ENCODE peak calls at places on chromosomes 12 and 14, in eight cellular contexts. S is endothelial cell of umbilical vein; M is hepatocyte; P is PC-3; A is endodermal cell; N is naive thymus-derived CD4-positive, alpha-beta T cell; K is CD8-positive, alpha-beta T cell; X is lower lobe of right lung. E is an unnamed sample.

GRCh38 chr14:84825481-84825880 is 704.5 kb upstream of the FLRT2 start:
- DNase-seq in A (no peak), K (no peak), S (no peak), X (no peak), P (peak; percentile 69), N (no peak), M (no peak), E (no peak)

GRCh38 chr12:94262228-94263010 is 114.0 kb downstream of the PLXNC1 start:
- DNase-seq in P (peak; percentile 62), M (peak; percentile 91), S (peak; percentile 23), X (peak; percentile 94), A (peak; percentile 46), N (peak; percentile 81), K (peak; percentile 79), E (peak; percentile 36)

GRCh38 chr14:98591161-98591560 is 680.8 kb downstream of the BCL11B start:
- DNase-seq in N (no peak), A (no peak), P (no peak), K (no peak), M (no peak), X (no peak), S (no peak), E (no peak)

GRCh38 chr12:83181074-83181473 is 494.4 kb downstream of the TMTC2 start:
- DNase-seq in X (no peak), N (no peak), S (no peak), M (no peak), K (no peak), A (no peak), P (no peak), E (no peak)

GRCh38 chr14:61153436-61153835 is 127.7 kb downstream of the TMEM30B start:
- DNase-seq in P (no peak), X (no peak), M (peak; percentile 32), S (no peak), N (no peak), K (no peak), A (peak; percentile 53), E (no peak)

GRCh38 chr12:94099191-94099983 is 49.0 kb upstream of the PLXNC1 start:
- DNase-seq in M (no peak), X (no peak), N (no peak), P (peak; percentile 92), S (peak; percentile 8), K (no peak), A (peak; percentile 65), E (no peak)

GRCh38 chr12:42589465-42590323 is at the start of gene PRICKLE1:
- DNase-seq in A (peak; percentile 80), M (peak; percentile 75), N (no peak), K (no peak), S (peak; percentile 69), P (peak; percentile 57), X (peak; percentile 54), E (no peak)

GRCh38 chr14:52299692-52300278 is 14.3 kb upstream of the PTGER2 start:
- DNase-seq in M (peak; percentile 61), K (no peak), S (peak; percentile 47), P (peak; percentile 80), N (peak; percentile 50), X (no peak), A (no peak), E (no peak)

GRCh38 chr12:103840399-103840880 is 594 bp downstream of the NT5DC3 start:
- DNase-seq in N (no peak), X (peak; percentile 55), M (no peak), A (no peak), K (no peak), P (peak; percentile 45), S (peak; percentile 14), E (no peak)

GRCh38 chr14:37197421-37198272 is at the start of gene MIPOL1:
- DNase-seq in M (peak; percentile 95), S (peak; percentile 93), X (peak; percentile 88), P (peak; percentile 93), K (no peak), N (no peak), A (peak; percentile 87), E (no peak)

GRCh38 chr14:23057757-23058653 is 685 bp upstream of the CDH24 start:
- DNase-seq in K (peak; percentile 89), A (peak; percentile 98), P (peak; percentile 90), S (peak; percentile 87), X (peak; percentile 89), N (peak; percentile 85), M (peak; percentile 94), E (peak; percentile 72)

GRCh38 chr12:52584156-52584682 is 10.6 kb upstream of the KRT74 start:
- DNase-seq in K (no peak), A (peak; percentile 31), X (no peak), S (no peak), M (no peak), N (no peak), P (no peak), E (no peak)

GRCh38 chr12:118714500-118714899 is 266.8 kb upstream of the SRRM4 start:
- DNase-seq in A (no peak), K (no peak), S (no peak), X (no peak), M (no peak), P (no peak), N (no peak), E (no peak)

GRCh38 chr14:22268875-22269274 is 320.1 kb downstream of the DAD1 start:
- DNase-seq in X (no peak), N (no peak), K (no peak), S (no peak), A (no peak), P (peak; percentile 98), M (peak; percentile 59), E (no peak)

GRCh38 chr12:94326727-94327126 is 132.9 kb downstream of the CEP83 start:
- DNase-seq in M (no peak), P (peak; percentile 70), X (no peak), S (no peak), N (no peak), A (no peak), K (no peak), E (no peak)

GRCh38 chr14:104865069-104865630 is at the start of gene CEP170B:
- DNase-seq in S (peak; percentile 9), K (peak; percentile 34), N (peak; percentile 38), M (peak; percentile 88), P (peak; percentile 36), X (peak; percentile 57), A (peak; percentile 84), E (peak; percentile 28)

GRCh38 chr14:104863923-104864266 is 1.2 kb upstream of the CEP170B start:
- DNase-seq in A (no peak), X (no peak), N (no peak), M (no peak), K (no peak), P (no peak), S (no peak), E (no peak)

GRCh38 chr14:104865631-104866441 is 768 bp downstream of the CEP170B start:
- DNase-seq in S (peak; percentile 65), M (peak; percentile 85), A (peak; percentile 89), K (no peak), X (peak; percentile 76), N (no peak), P (peak; percentile 61), E (peak; percentile 25)

GRCh38 chr14:104864267-104865068 is 600 bp upstream of the CEP170B start:
- DNase-seq in X (peak; percentile 81), K (no peak), A (peak; percentile 92), M (peak; percentile 90), S (no peak), N (peak; percentile 26), P (peak; percentile 77), E (no peak)

GRCh38 chr14:104863131-104863862 is 1.8 kb upstream of the CEP170B start:
- DNase-seq in M (peak; percentile 10), K (no peak), S (no peak), N (no peak), A (peak; percentile 34), X (no peak), P (no peak), E (no peak)
- H3K27me3 ChIP-seq in M (no peaks in the 10 kb centered on the region), K (peaks cover 8% of the 10 kb centered on the region), S (peaks cover 16% of the 10 kb centered on the region), N (no peaks in the 10 kb centered on the region), A (peaks cover 11% of the 10 kb centered on the region), X (peaks cover 5% of the 10 kb centered on the region), P (no peaks in the 10 kb centered on the region), E (no peaks in the 10 kb centered on the region)

GRCh38 chr12:124371366-124371765 is 76.5 kb downstream of the RFLNA start:
- DNase-seq in X (no peak), A (no peak), P (no peak), K (no peak), M (no peak), N (no peak), S (no peak), E (no peak)
- H3K27ac ChIP-seq in X (no peak overlapping the region), A (no peak overlapping the region), P (peak overlapping the region; percentile 74), K (no peak overlapping the region), M (no peak overlapping the region), N (no peak overlapping the region), S (no peak overlapping the region), E (no peak overlapping the region)

DNA sequence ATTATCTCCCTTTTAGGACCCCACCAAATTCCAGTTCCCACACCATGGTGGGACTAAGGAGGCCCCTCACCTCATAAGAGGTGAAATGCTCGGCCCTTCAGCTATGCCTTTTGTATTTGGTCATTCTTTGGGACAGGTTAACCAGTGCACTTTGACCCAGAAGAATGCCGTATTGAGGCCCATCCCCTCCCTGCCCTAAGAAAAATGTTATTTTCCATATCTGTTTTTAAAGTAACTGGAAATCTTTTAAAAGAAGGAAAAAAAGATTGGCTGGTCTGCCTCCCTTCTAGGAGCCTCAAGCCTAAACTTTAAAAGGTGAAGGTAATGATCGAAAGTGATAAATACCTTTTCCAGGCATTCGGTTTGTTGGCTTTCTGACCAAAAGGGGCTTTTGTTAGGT is 5.7 kb upstream of the HOXC13 start:
- DNase-seq in S (no peak), P (no peak), X (no peak), K (no peak), A (no peak), N (no peak), M (no peak), E (no peak)
- H3K27me3 ChIP-seq in S (peaks cover 92% of the 10 kb centered on the region), P (peaks cover 19% of the 10 kb centered on the region), X (peaks cover 100% of the 10 kb centered on the region), K (peaks cover 55% of the 10 kb centered on the region), A (peaks cover 100% of the 10 kb centered on the region), N (peaks cover 30% of the 10 kb centered on the region), M (peaks cover 100% of the 10 kb centered on the region), E (peaks cover 79% of the 10 kb centered on the region)

GRCh38 chr12:66269757-66270383 is 32.4 kb upstream of the HELB start:
- DNase-seq in S (peak; percentile 34), X (no peak), M (peak; percentile 60), N (peak; percentile 61), P (peak; percentile 68), A (peak; percentile 80), K (no peak), E (no peak)

GRCh38 chr12:66272650-66273049 is 29.6 kb upstream of the HELB start:
- DNase-seq in N (no peak), S (no peak), P (no peak), X (no peak), K (no peak), M (no peak), A (no peak), E (no peak)

GRCh38 chr12:66268562-66268961 is 33.7 kb upstream of the HELB start:
- DNase-seq in M (no peak), S (no peak), P (no peak), N (no peak), X (no peak), K (no peak), A (no peak), E (no peak)

GRCh38 chr12:66269142-66269541 is 33.2 kb upstream of the HELB start:
- DNase-seq in X (no peak), K (no peak), S (no peak), M (no peak), N (no peak), A (no peak), P (no peak), E (no peak)

DNA sequence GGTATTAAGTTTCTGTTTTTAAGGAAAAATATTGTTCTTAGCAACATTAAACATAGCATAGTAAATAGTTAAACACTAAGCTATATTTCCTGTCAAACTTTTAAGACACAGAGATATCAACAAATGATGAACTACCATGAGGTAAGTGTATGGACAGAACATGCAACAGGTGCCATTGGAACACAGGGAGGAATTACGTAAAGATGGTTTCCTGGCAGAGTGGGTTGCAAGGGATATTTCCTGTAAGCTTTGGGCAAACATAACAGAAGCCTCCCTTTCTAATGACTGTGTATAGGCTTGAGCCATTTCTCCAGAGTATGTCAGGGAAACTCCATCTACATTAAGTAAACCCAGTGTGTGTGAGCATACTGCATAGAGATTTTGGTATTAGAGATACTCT is 31.7 kb upstream of the HELB start:
- DNase-seq in M (no peak), K (no peak), N (no peak), S (no peak), X (no peak), A (no peak), P (no peak), E (no peak)
- H3K27ac ChIP-seq in M (no peak overlapping the region), K (no peak overlapping the region), N (no peak overlapping the region), S (no peak overlapping the region), X (no peak overlapping the region), A (no peak overlapping the region), P (no peak overlapping the region), E (no peak overlapping the region)

E was measured in effector memory CD4-positive, alpha-beta T cell.